ENCODE peak calls at places on chromosome 21, in eight cellular contexts. U is substantia nigra; A is psoas muscle; M is dorsolateral prefrontal cortex; I is CD4-positive, alpha-beta T cell; X is A549; D is ovary; S is endodermal cell. H is an unnamed sample.

GRCh38 chr21:33268736-33269441 is 2.7 kb downstream of the IL10RB start:
- DNase-seq in U (no peak), X (peak), M (no peak), D (peak), S (peak), I (no peak), A (no peak), H (no peak)

GRCh38 chr21:37503848-37504467 is 137.4 kb downstream of the DYRK1A start:
- DNase-seq in I (no peak), U (no peak), D (no peak), M (no peak), X (no peak), A (no peak), S (no peak), H (no peak)

GRCh38 chr21:39630191-39630591 is 17.5 kb downstream of the B3GALT5 start:
- DNase-seq in X (peak), M (no peak), D (no peak), A (no peak), U (no peak), S (no peak), I (no peak), H (no peak)

GRCh38 chr21:30209571-30209970 is 6.3 kb downstream of the CLDN8 start:
- DNase-seq in X (no peak), I (no peak), M (no peak), U (no peak), D (no peak), A (no peak), S (peak), H (no peak)

GRCh38 chr21:42621166-42621827 is 32.1 kb upstream of the PDE9A start:
- DNase-seq in I (no peak), X (no peak), D (no peak), S (no peak), A (no peak), M (no peak), U (no peak), H (no peak)

GRCh38 chr21:14382486-14382834 is 486 bp downstream of the HSPA13 start:
- DNase-seq in M (no peak), S (no peak), U (no peak), D (no peak), X (no peak), I (no peak), A (no peak), H (no peak)

GRCh38 chr21:38819719-38820147 is 14.0 kb downstream of the ETS2 start:
- DNase-seq in M (no peak), I (no peak), A (no peak), S (no peak), X (peak), U (no peak), D (no peak), H (no peak)

GRCh38 chr21:33936221-33937038 is 20.8 kb upstream of the ATP5PO start:
- DNase-seq in U (no peak), M (no peak), D (no peak), A (no peak), I (peak), S (peak), X (no peak), H (no peak)

GRCh38 chr21:15466329-15466728 is 263.5 kb upstream of the USP25 start:
- DNase-seq in A (no peak), I (no peak), U (no peak), X (no peak), M (no peak), D (no peak), S (no peak), H (no peak)

GRCh38 chr21:24590261-24590660 is 1017.0 kb downstream of the MRPL39 start:
- DNase-seq in S (no peak), I (no peak), D (no peak), X (no peak), M (no peak), A (no peak), U (no peak), H (no peak)

GRCh38 chr21:26843912-26844257 is 1.3 kb downstream of the ADAMTS1 start:
- DNase-seq in D (no peak), U (no peak), I (no peak), M (no peak), S (no peak), A (no peak), X (peak), H (no peak)

GRCh38 chr21:37642493-37642892 is 273.8 kb downstream of the KCNJ6 start:
- DNase-seq in D (no peak), M (no peak), U (no peak), A (no peak), I (no peak), S (peak), X (peak), H (no peak)

GRCh38 chr21:38486221-38486620 is 12.1 kb downstream of the ERG start:
- DNase-seq in D (no peak), A (no peak), X (peak), S (no peak), I (no peak), M (no peak), U (no peak), H (no peak)

GRCh38 chr21:15732290-15732995 is 2.7 kb downstream of the USP25 start:
- DNase-seq in X (peak), S (no peak), M (no peak), D (no peak), U (no peak), A (no peak), I (no peak), H (no peak)

GRCh38 chr21:30340714-30341573 is 3.5 kb upstream of the KRTAP27-1 start:
- DNase-seq in I (peak), D (no peak), M (no peak), A (peak), U (no peak), X (peak), S (peak), H (no peak)

GRCh38 chr21:15063081-15063820 is 1.5 kb downstream of the NRIP1 start:
- DNase-seq in M (no peak), X (no peak), U (no peak), I (no peak), A (peak), S (peak), D (no peak), H (no peak)

GRCh38 chr21:15319727-15320126 is 254.9 kb upstream of the NRIP1 start:
- DNase-seq in I (no peak), M (no peak), X (no peak), S (no peak), A (no peak), U (no peak), D (no peak), H (no peak)

GRCh38 chr21:27366846-27367245 is 400.0 kb upstream of the ADAMTS5 start:
- DNase-seq in A (no peak), I (no peak), X (no peak), D (no peak), M (no peak), S (no peak), U (no peak), H (no peak)

GRCh38 chr21:42988234-42988965 is 14.0 kb downstream of the PKNOX1 start:
- DNase-seq in X (no peak), D (no peak), U (no peak), I (no peak), A (no peak), M (no peak), S (no peak), H (no peak)

GRCh38 chr21:41321211-41321907 is 4.8 kb downstream of the FAM3B start:
- DNase-seq in U (no peak), S (no peak), M (no peak), X (no peak), I (no peak), A (no peak), D (no peak), H (no peak)
- H3K27ac ChIP-seq in U (no peak), S (no peak), M (no peak), X (no peak), I (no peak), A (no peak), D (no peak), H (no peak)

DNA sequence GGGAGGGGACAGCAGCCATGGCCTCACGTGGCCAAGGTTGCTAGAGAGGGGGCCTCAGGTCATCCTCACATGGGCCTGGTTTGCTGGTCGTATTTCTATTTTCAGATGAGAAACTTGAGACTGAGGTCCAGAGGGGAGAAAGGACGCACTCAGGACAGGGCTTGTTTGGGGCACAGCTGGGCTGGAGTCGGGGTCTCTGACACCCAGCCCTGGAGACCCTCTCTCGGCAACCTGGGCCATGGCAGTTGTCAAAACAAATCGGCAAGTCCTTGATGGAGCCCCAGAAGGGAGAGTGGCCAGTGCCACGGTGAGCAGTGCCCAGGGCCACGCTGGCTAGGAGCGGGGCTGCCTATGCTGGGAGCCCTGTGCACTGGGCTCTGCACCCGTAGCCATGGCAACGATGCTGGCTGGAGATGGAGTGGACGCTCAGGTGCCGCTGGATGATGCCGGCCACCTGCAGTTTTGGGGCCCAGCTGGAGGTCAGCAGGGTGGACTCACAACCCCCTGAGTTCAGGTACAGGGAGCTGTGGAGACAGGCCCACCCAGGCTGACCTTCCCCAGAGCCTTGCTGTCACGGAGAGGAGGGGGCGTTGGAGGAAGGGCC is 11.1 kb downstream of the LRRC3 start:
- DNase-seq in S (no peak), M (no peak), U (no peak), A (no peak), X (no peak), D (no peak), I (no peak), H (no peak)
- H3K27ac ChIP-seq in S (no peak), M (no peak), U (no peak), A (no peak), X (no peak), D (no peak), I (no peak), H (no peak)

GRCh38 chr21:35933466-35933865 is 126.9 kb downstream of the SETD4 start:
- DNase-seq in X (peak), D (peak), A (peak), I (no peak), M (no peak), S (peak), U (peak), H (no peak)
- H3K27ac ChIP-seq in X (no peak), D (no peak), A (peak), I (no peak), M (no peak), S (no peak), U (no peak), H (no peak)

GRCh38 chr21:45911806-45912325 is 69.7 kb upstream of the COL6A1 start:
- DNase-seq in I (no peak), D (no peak), A (no peak), X (no peak), S (no peak), U (no peak), M (no peak), H (no peak)
- H3K27ac ChIP-seq in I (no peak), D (no peak), A (no peak), X (no peak), S (no peak), U (no peak), M (no peak), H (no peak)